ENCODE peak calls at places on chromosome 13, in nine cellular contexts. X, W, D, Q, U, E, Z, G and J are unnamed samples.

GRCh38 chr13:21330126-21330861 is 128.8 kb downstream of the ZDHHC20 start:
- DNase-seq in X (no peak), W (no peak), D (no peak), Q (no peak), U (peak; percentile 86), E (no peak), Z (no peak), G (no peak), J (no peak)

GRCh38 chr13:47049276-47049989 is 152.6 kb upstream of the HTR2A start:
- DNase-seq in X (no peak), W (no peak), D (no peak), Q (no peak), U (no peak), E (no peak), Z (no peak), G (no peak), J (no peak)

GRCh38 chr13:97429681-97430081 is 4.3 kb upstream of the RAP2A start:
- DNase-seq in X (no peak), W (no peak), D (no peak), Q (no peak), U (no peak), E (no peak), Z (no peak), G (no peak), J (no peak)

GRCh38 chr13:48629282-48629681 is 24.4 kb upstream of the CYSLTR2 start:
- DNase-seq in X (no peak), W (no peak), D (no peak), Q (no peak), U (no peak), E (no peak), Z (no peak), G (no peak), J (no peak)

GRCh38 chr13:109835321-109835720 is 48.9 kb upstream of the IRS2 start:
- DNase-seq in X (no peak), W (no peak), D (no peak), Q (no peak), U (no peak), E (no peak), Z (no peak), G (no peak), J (no peak)

GRCh38 chr13:26967119-26968038 is 204.2 kb downstream of the USP12 start:
- DNase-seq in X (no peak), W (no peak), D (no peak), Q (no peak), U (no peak), E (no peak), Z (no peak), G (no peak), J (no peak)

GRCh38 chr13:23488442-23488841 is 54.9 kb upstream of the SACS start:
- DNase-seq in X (peak; percentile 33), W (no peak), D (no peak), Q (no peak), U (no peak), E (no peak), Z (no peak), G (no peak), J (no peak)

GRCh38 chr13:42022796-42023493 is 25.5 kb upstream of the DGKH start:
- DNase-seq in X (no peak), W (no peak), D (no peak), Q (no peak), U (no peak), E (no peak), Z (no peak), G (no peak), J (no peak)

GRCh38 chr13:97855570-97855970 is 97.9 kb upstream of the IPO5 start:
- DNase-seq in X (peak; percentile 73), W (no peak), D (peak; percentile 45), Q (peak; percentile 65), U (peak; percentile 56), E (no peak), Z (no peak), G (peak; percentile 6), J (peak; percentile 65)

GRCh38 chr13:107770541-107770940 is 444.8 kb downstream of the LIG4 start:
- DNase-seq in X (no peak), W (no peak), D (no peak), Q (no peak), U (no peak), E (no peak), Z (no peak), G (no peak), J (no peak)

GRCh38 chr13:106143930-106144709 is 391.3 kb downstream of the EFNB2 start:
- DNase-seq in X (peak; percentile 5), W (no peak), D (no peak), Q (no peak), U (no peak), E (no peak), Z (no peak), G (no peak), J (no peak)

GRCh38 chr13:76455960-76456359 is 430.2 kb downstream of the KCTD12 start:
- DNase-seq in X (no peak), W (no peak), D (no peak), Q (no peak), U (no peak), E (no peak), Z (no peak), G (no peak), J (no peak)

GRCh38 chr13:21466527-21466926 is 7.4 kb upstream of the ZDHHC20 start:
- DNase-seq in X (no peak), W (no peak), D (no peak), Q (no peak), U (no peak), E (no peak), Z (no peak), G (no peak), J (no peak)

GRCh38 chr13:50187352-50188029 is 172.2 kb downstream of the KCNRG start:
- DNase-seq in X (no peak), W (no peak), D (no peak), Q (no peak), U (no peak), E (no peak), Z (no peak), G (no peak), J (no peak)

GRCh38 chr13:47170971-47171370 is 274.1 kb upstream of the HTR2A start:
- DNase-seq in X (no peak), W (no peak), D (no peak), Q (no peak), U (no peak), E (no peak), Z (no peak), G (no peak), J (no peak)

GRCh38 chr13:114132419-114133121 is at the start of gene RASA3:
- DNase-seq in X (peak; percentile 71), W (peak; percentile 50), D (peak; percentile 77), Q (peak; percentile 72), U (peak; percentile 91), E (peak; percentile 66), Z (peak; percentile 80), G (peak; percentile 80), J (peak; percentile 94)

GRCh38 chr13:27657724-27658123 is 36.0 kb downstream of the POLR1D start:
- DNase-seq in X (no peak), W (no peak), D (no peak), Q (no peak), U (no peak), E (no peak), Z (no peak), G (no peak), J (no peak)

GRCh38 chr13:31538067-31539042 is 201.0 kb upstream of the RXFP2 start:
- DNase-seq in X (peak; percentile 1), W (no peak), D (peak; percentile 12), Q (peak; percentile 59), U (no peak), E (no peak), Z (no peak), G (no peak), J (no peak)

GRCh38 chr13:33205804-33206221 is 79.7 kb downstream of the STARD13 start:
- DNase-seq in X (no peak), W (no peak), D (no peak), Q (no peak), U (peak; percentile 69), E (no peak), Z (no peak), G (no peak), J (no peak)